ENCODE peak calls at places on chromosomes 3 and 15, in four cellular contexts. H is T-helper 17 cell; L is stimulated activated memory B cell treated with anti-CD40 and anti-IgM and Interleukin-4, amounts not matched to agents 10 μg/mL and 1 μg/mL and 100 μg/mL, for 72 hours; R is gastroesophageal sphincter. O is an unnamed sample.

GRCh38 chr15:27358751-27359434 is 387.9 kb downstream of the GABRG3 start:
- ATAC-seq in H (no peak), L (no peak), R (no peak), O (no peak)

GRCh38 chr3:128155614-128156360 is 2.5 kb downstream of the EEFSEC start:
- ATAC-seq in H (no peak), L (no peak), R (no peak), O (no peak)

GRCh38 chr15:39088186-39088585 is 492.7 kb upstream of the THBS1 start:
- ATAC-seq in H (no peak), L (no peak), R (no peak), O (no peak)

GRCh38 chr3:14252321-14253021 is 73.9 kb downstream of the LSM3 start:
- ATAC-seq in H (no peak), L (no peak), R (no peak), O (no peak)

GRCh38 chr3:112555535-112556170 is 6.1 kb downstream of the ATG3 start:
- ATAC-seq in H (no peak), L (no peak), R (no peak), O (no peak)

GRCh38 chr3:75192065-75192658 is 472.0 kb upstream of the FRG2C start:
- ATAC-seq in H (no peak), L (no peak), R (no peak), O (no peak)

GRCh38 chr3:85554153-85554552 is 595.4 kb downstream of the CADM2 start:
- ATAC-seq in H (no peak), L (no peak), R (no peak), O (no peak)

GRCh38 chr3:128383316-128384235 is 83.1 kb downstream of the DNAJB8 start:
- ATAC-seq in H (no peak), L (no peak), R (no peak), O (peak; percentile 49)

GRCh38 chr3:16551342-16551976 is 38.0 kb upstream of the RFTN1 start:
- ATAC-seq in H (no peak), L (no peak), R (no peak), O (no peak)

GRCh38 chr3:25429960-25430941 is 2.2 kb downstream of the RARB start:
- ATAC-seq in H (no peak), L (no peak), R (no peak), O (no peak)

GRCh38 chr3:194517333-194517732 is 30.5 kb upstream of the ATP13A3 start:
- ATAC-seq in H (no peak), L (no peak), R (no peak), O (no peak)

GRCh38 chr3:10421996-10422395 is 83.4 kb downstream of the ATP2B2 start:
- ATAC-seq in H (no peak), L (no peak), R (no peak), O (no peak)

GRCh38 chr3:87167634-87168456 is 59.3 kb upstream of the CHMP2B start:
- ATAC-seq in H (peak; percentile 57), L (no peak), R (no peak), O (no peak)

GRCh38 chr15:62248277-62248974 is 83.3 kb upstream of the C2CD4B start:
- ATAC-seq in H (no peak), L (no peak), R (no peak), O (peak; percentile 83)

GRCh38 chr3:98240133-98240532 is 23.9 kb upstream of the OR5H6 start:
- ATAC-seq in H (no peak), L (no peak), R (no peak), O (no peak)

GRCh38 chr15:36883705-36884355 is 216.5 kb downstream of the MEIS2 start:
- ATAC-seq in H (peak; percentile 44), L (no peak), R (peak; percentile 84), O (peak; percentile 83)

GRCh38 chr3:186220365-186220764 is 111.5 kb upstream of the ETV5 start:
- ATAC-seq in H (no peak), L (no peak), R (no peak), O (peak; percentile 91)

GRCh38 chr3:188516515-188516914 is 362.6 kb downstream of the LPP start:
- ATAC-seq in H (no peak), L (no peak), R (no peak), O (no peak)

GRCh38 chr3:127135241-127136023 is 57.5 kb upstream of the PRR23E start:
- ATAC-seq in H (no peak), L (no peak), R (peak; percentile 46), O (no peak)

GRCh38 chr15:83199288-83199687 is 8.3 kb downstream of the HDGFL3 start:
- ATAC-seq in H (no peak), L (peak; percentile 82), R (no peak), O (no peak)

GRCh38 chr15:37034392-37034791 is 66.0 kb downstream of the MEIS2 start:
- ATAC-seq in H (no peak), L (no peak), R (no peak), O (no peak)

GRCh38 chr15:66802087-66803001 is 100.3 kb downstream of the SMAD6 start:
- ATAC-seq in H (no peak), L (no peak), R (peak; percentile 35), O (no peak)

GRCh38 chr15:58477228-58477627 is 45.4 kb downstream of the LIPC start:
- ATAC-seq in H (no peak), L (no peak), R (no peak), O (no peak)

GRCh38 chr3:119659584-119660291 is 651 bp downstream of the POPDC2 start:
- ATAC-seq in H (no peak), L (no peak), R (peak; percentile 20), O (no peak)

GRCh38 chr3:39707314-39707909 is 102.0 kb upstream of the MYRIP start:
- ATAC-seq in H (no peak), L (no peak), R (no peak), O (no peak)

GRCh38 chr3:105707009-105707408 is 161.8 kb downstream of the CBLB start:
- ATAC-seq in H (no peak), L (no peak), R (no peak), O (no peak)

GRCh38 chr15:67043939-67044771 is 21.2 kb upstream of the SMAD3 start:
- ATAC-seq in H (no peak), L (no peak), R (peak; percentile 81), O (no peak)

GRCh38 chr3:6204891-6205290 is 656.0 kb upstream of the GRM7 start:
- ATAC-seq in H (no peak), L (no peak), R (no peak), O (no peak)

GRCh38 chr3:116019254-116019763 is 396.0 kb downstream of the GAP43 start:
- ATAC-seq in H (no peak), L (no peak), R (no peak), O (no peak)

GRCh38 chr3:52563984-52564383 is 27.6 kb downstream of the UQCC5 start:
- ATAC-seq in H (no peak), L (no peak), R (no peak), O (no peak)

GRCh38 chr3:87062685-87063084 is 71.7 kb upstream of the VGLL3 start:
- ATAC-seq in H (no peak), L (no peak), R (no peak), O (no peak)

GRCh38 chr15:87680200-87680599 is 576.3 kb downstream of the NTRK3 start:
- ATAC-seq in H (no peak), L (no peak), R (no peak), O (no peak)

GRCh38 chr3:124664804-124665203 is 65.4 kb upstream of the UMPS start:
- ATAC-seq in H (no peak), L (no peak), R (no peak), O (no peak)

GRCh38 chr3:89372456-89372855 is 265.0 kb downstream of the EPHA3 start:
- ATAC-seq in H (no peak), L (no peak), R (no peak), O (no peak)

GRCh38 chr3:54891540-54891897 is 36.3 kb downstream of the LRTM1 start:
- ATAC-seq in H (no peak), L (no peak), R (peak; percentile 97), O (peak; percentile 97)